ENCODE peak calls at places on chromosomes 2 and 18, in four cellular contexts. One of them, this sample, is unnamed.
A peak's percentile ranks its signal among the peaks of the same experiment; 100 is the strongest.

GRCh38 chr18:22563098-22563707 is 145.5 kb upstream of the CTAGE1 start:
- DNase-seq in islet precursor cell: peak; percentile 75
- DNase-seq in activated naive CD4-positive, alpha-beta T cell: no peak
- DNase-seq in endothelial cell: peak; percentile 35
- DNase-seq in this sample: peak; percentile 27

GRCh38 chr2:46956981-46957531 is 41.5 kb upstream of the MCFD2 start:
- DNase-seq in endothelial cell: no peak
- DNase-seq in islet precursor cell: no peak
- DNase-seq in activated naive CD4-positive, alpha-beta T cell: no peak
- DNase-seq in this sample: no peak

GRCh38 chr18:59265246-59266018 is 7.8 kb downstream of the RAX start:
- DNase-seq in endothelial cell: peak; percentile 26
- DNase-seq in activated naive CD4-positive, alpha-beta T cell: no peak
- DNase-seq in islet precursor cell: peak; percentile 72
- DNase-seq in this sample: peak; percentile 54

GRCh38 chr18:3511980-3512379 is 62.0 kb downstream of the TGIF1 start:
- DNase-seq in activated naive CD4-positive, alpha-beta T cell: no peak
- DNase-seq in islet precursor cell: no peak
- DNase-seq in endothelial cell: no peak
- DNase-seq in this sample: no peak

GRCh38 chr18:832085-832681 is 20.1 kb upstream of the YES1 start:
- DNase-seq in endothelial cell: peak; percentile 47
- DNase-seq in islet precursor cell: peak; percentile 91
- DNase-seq in activated naive CD4-positive, alpha-beta T cell: peak; percentile 11
- DNase-seq in this sample: peak; percentile 83

GRCh38 chr2:240308111-240308651 is 127.3 kb upstream of the GPC1 start:
- DNase-seq in activated naive CD4-positive, alpha-beta T cell: no peak
- DNase-seq in endothelial cell: no peak
- DNase-seq in islet precursor cell: peak; percentile 47
- DNase-seq in this sample: no peak

GRCh38 chr2:20212459-20212870 is 12.5 kb downstream of the SDC1 start:
- DNase-seq in activated naive CD4-positive, alpha-beta T cell: no peak
- DNase-seq in islet precursor cell: peak; percentile 74
- DNase-seq in endothelial cell: no peak
- DNase-seq in this sample: peak; percentile 72

GRCh38 chr18:49510393-49511115 is 23.5 kb upstream of the C18orf32 start:
- DNase-seq in activated naive CD4-positive, alpha-beta T cell: peak; percentile 13
- DNase-seq in endothelial cell: peak; percentile 54
- DNase-seq in islet precursor cell: peak; percentile 63
- DNase-seq in this sample: peak; percentile 60

GRCh38 chr2:85727798-85728197 is 26.0 kb upstream of the ATOH8 start:
- DNase-seq in activated naive CD4-positive, alpha-beta T cell: no peak
- DNase-seq in islet precursor cell: no peak
- DNase-seq in endothelial cell: no peak
- DNase-seq in this sample: no peak

GRCh38 chr2:204343685-204344084 is 201.6 kb upstream of the PARD3B start:
- DNase-seq in endothelial cell: no peak
- DNase-seq in activated naive CD4-positive, alpha-beta T cell: no peak
- DNase-seq in islet precursor cell: no peak
- DNase-seq in this sample: no peak

GRCh38 chr2:197707316-197708213 is 2.4 kb downstream of the MARS2 start:
- DNase-seq in activated naive CD4-positive, alpha-beta T cell: no peak
- DNase-seq in endothelial cell: no peak
- DNase-seq in islet precursor cell: peak; percentile 71
- DNase-seq in this sample: peak; percentile 44

GRCh38 chr2:48592067-48592466 is 25.6 kb upstream of the GTF2A1L start:
- DNase-seq in activated naive CD4-positive, alpha-beta T cell: no peak
- DNase-seq in islet precursor cell: no peak
- DNase-seq in endothelial cell: no peak
- DNase-seq in this sample: no peak

GRCh38 chr18:49763590-49763989 is 49.7 kb downstream of the ACAA2 start:
- DNase-seq in activated naive CD4-positive, alpha-beta T cell: no peak
- DNase-seq in islet precursor cell: no peak
- DNase-seq in endothelial cell: no peak
- DNase-seq in this sample: no peak

GRCh38 chr18:8800876-8801262 is 95.5 kb downstream of the MTCL1 start:
- DNase-seq in activated naive CD4-positive, alpha-beta T cell: no peak
- DNase-seq in islet precursor cell: peak; percentile 75
- DNase-seq in endothelial cell: no peak
- DNase-seq in this sample: peak; percentile 49

GRCh38 chr2:224722777-224723176 is 6.6 kb upstream of the CCDC195 start:
- DNase-seq in activated naive CD4-positive, alpha-beta T cell: no peak
- DNase-seq in islet precursor cell: no peak
- DNase-seq in endothelial cell: no peak
- DNase-seq in this sample: no peak

GRCh38 chr2:158493458-158493857 is 36.7 kb downstream of the PKP4 start:
- DNase-seq in endothelial cell: no peak
- DNase-seq in islet precursor cell: no peak
- DNase-seq in activated naive CD4-positive, alpha-beta T cell: no peak
- DNase-seq in this sample: no peak

GRCh38 chr2:217621391-217621801 is 381.4 kb downstream of the TNS1 start:
- DNase-seq in islet precursor cell: no peak
- DNase-seq in endothelial cell: no peak
- DNase-seq in activated naive CD4-positive, alpha-beta T cell: no peak
- DNase-seq in this sample: no peak

GRCh38 chr2:102893870-102894269 is 132.0 kb downstream of the TMEM182 start:
- DNase-seq in activated naive CD4-positive, alpha-beta T cell: no peak
- DNase-seq in islet precursor cell: no peak
- DNase-seq in endothelial cell: no peak
- DNase-seq in this sample: no peak

GRCh38 chr18:36623681-36624080 is 205.1 kb downstream of the TPGS2 start:
- DNase-seq in activated naive CD4-positive, alpha-beta T cell: no peak
- DNase-seq in islet precursor cell: no peak
- DNase-seq in endothelial cell: no peak
- DNase-seq in this sample: no peak

GRCh38 chr2:104848526-104848925 is 5.4 kb upstream of the POU3F3 start:
- DNase-seq in islet precursor cell: no peak
- DNase-seq in activated naive CD4-positive, alpha-beta T cell: no peak
- DNase-seq in endothelial cell: no peak
- DNase-seq in this sample: no peak

GRCh38 chr2:109370399-109370990 is 241.5 kb downstream of the SH3RF3 start:
- DNase-seq in activated naive CD4-positive, alpha-beta T cell: no peak
- DNase-seq in islet precursor cell: peak; percentile 34
- DNase-seq in endothelial cell: peak; percentile 2
- DNase-seq in this sample: no peak

GRCh38 chr2:44172576-44172975 is 3.9 kb downstream of the PPM1B start:
- DNase-seq in islet precursor cell: no peak
- DNase-seq in activated naive CD4-positive, alpha-beta T cell: no peak
- DNase-seq in endothelial cell: no peak
- DNase-seq in this sample: no peak

GRCh38 chr2:69221960-69222751 is 164.9 kb downstream of the GFPT1 start:
- DNase-seq in endothelial cell: no peak
- DNase-seq in islet precursor cell: no peak
- DNase-seq in activated naive CD4-positive, alpha-beta T cell: no peak
- DNase-seq in this sample: no peak

GRCh38 chr2:72886505-72887031 is 640 bp upstream of the SPR start:
- DNase-seq in endothelial cell: no peak
- DNase-seq in activated naive CD4-positive, alpha-beta T cell: no peak
- DNase-seq in islet precursor cell: no peak
- DNase-seq in this sample: no peak

GRCh38 chr2:15718944-15719323 is 127.3 kb downstream of the DDX1 start:
- DNase-seq in activated naive CD4-positive, alpha-beta T cell: no peak
- DNase-seq in endothelial cell: no peak
- DNase-seq in islet precursor cell: peak; percentile 12
- DNase-seq in this sample: no peak

GRCh38 chr18:31426021-31426420 is 21.5 kb upstream of the DSG3 start:
- DNase-seq in endothelial cell: no peak
- DNase-seq in activated naive CD4-positive, alpha-beta T cell: no peak
- DNase-seq in islet precursor cell: no peak
- DNase-seq in this sample: no peak